ENCODE peak calls at places on chromosomes 6 and 20, in seven cellular contexts. W is neuronal stem cell, J is IMR-90, Z is mesendoderm, A is mesenchymal stem cell, M is H1, T is H9. F is an unnamed sample.

GRCh38 chr20:58647162-58647813 is 3.8 kb upstream of the STX16 start:
- DNase-seq in W (no peak), J (no peak), Z (no peak), A (no peak), M (peak; percentile 19), T (no peak), F (no peak)

GRCh38 chr20:42795399-42795798 is 394.3 kb downstream of the PTPRT start:
- DNase-seq in W (no peak), J (no peak), Z (no peak), A (no peak), M (no peak), T (no peak), F (no peak)

GRCh38 chr6:89834884-89835792 is 5.5 kb downstream of the CASP8AP2 start:
- DNase-seq in W (no peak), J (peak; percentile 41), Z (no peak), A (no peak), M (no peak), T (no peak), F (peak; percentile 67)

GRCh38 chr6:147058786-147059434 is 145.3 kb upstream of the STXBP5 start:
- DNase-seq in W (no peak), J (peak; percentile 6), Z (no peak), A (no peak), M (no peak), T (no peak), F (peak; percentile 42)

GRCh38 chr6:158784505-158784904 is 34.7 kb downstream of the EZR start:
- DNase-seq in W (no peak), J (peak; percentile 70), Z (peak; percentile 84), A (no peak), M (no peak), T (no peak), F (peak; percentile 65)

GRCh38 chr6:52376763-52377162 is 14.8 kb downstream of the PAQR8 start:
- DNase-seq in W (no peak), J (no peak), Z (no peak), A (no peak), M (no peak), T (no peak), F (no peak)

GRCh38 chr6:170049641-170050491 is 241.0 kb downstream of the DLL1 start:
- DNase-seq in W (no peak), J (peak; percentile 50), Z (no peak), A (peak; percentile 87), M (no peak), T (no peak), F (peak; percentile 36)

GRCh38 chr6:143746202-143747119 is 68.7 kb downstream of the PHACTR2 start:
- DNase-seq in W (no peak), J (no peak), Z (peak; percentile 47), A (no peak), M (peak; percentile 73), T (peak; percentile 90), F (no peak)

GRCh38 chr6:165961236-165961751 is 206.4 kb downstream of the TBXT start:
- DNase-seq in W (no peak), J (no peak), Z (no peak), A (no peak), M (no peak), T (no peak), F (no peak)

GRCh38 chr20:4571759-4572531 is 149.8 kb upstream of the PRND start:
- DNase-seq in W (no peak), J (peak; percentile 39), Z (no peak), A (no peak), M (no peak), T (no peak), F (no peak)

GRCh38 chr6:168318579-168319278 is 848 bp downstream of the DACT2 start:
- DNase-seq in W (no peak), J (no peak), Z (no peak), A (no peak), M (no peak), T (no peak), F (peak; percentile 36)

GRCh38 chr6:28274888-28275287 is 6.5 kb upstream of the PGBD1 start:
- DNase-seq in W (no peak), J (no peak), Z (no peak), A (no peak), M (no peak), T (no peak), F (no peak)

GRCh38 chr6:135012764-135013163 is 41.9 kb downstream of the HBS1L start:
- DNase-seq in W (no peak), J (peak; percentile 84), Z (peak; percentile 6), A (no peak), M (no peak), T (no peak), F (no peak)

GRCh38 chr20:44031001-44031574 is 116.4 kb downstream of the TOX2 start:
- DNase-seq in W (no peak), J (no peak), Z (no peak), A (no peak), M (no peak), T (no peak), F (no peak)

GRCh38 chr20:35166242-35166830 is 5.5 kb upstream of the PROCR start:
- DNase-seq in W (no peak), J (no peak), Z (no peak), A (peak; percentile 6), M (peak; percentile 62), T (no peak), F (no peak)

GRCh38 chr6:8170754-8171153 is 68.4 kb upstream of the EEF1E1 start:
- DNase-seq in W (no peak), J (no peak), Z (peak; percentile 89), A (no peak), M (no peak), T (no peak), F (no peak)

DNA sequence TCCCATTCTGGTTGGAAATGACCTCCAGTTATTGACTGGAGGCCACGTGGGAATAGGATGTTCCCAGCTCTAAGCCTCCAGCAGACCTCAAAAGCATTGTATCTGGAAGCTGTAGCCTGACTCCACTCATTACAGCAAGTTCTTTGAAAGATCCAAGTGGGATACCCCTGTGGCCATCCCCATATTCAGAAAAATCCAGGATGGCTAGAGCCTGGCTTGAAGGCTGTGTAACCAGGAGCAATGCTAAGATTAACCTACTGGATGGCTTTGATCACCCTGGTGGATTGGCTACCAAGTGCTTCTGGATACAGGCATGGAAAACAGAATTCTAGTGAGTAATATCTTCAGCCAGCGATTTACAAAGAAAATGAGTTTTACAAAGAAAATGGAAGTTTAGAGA is 151.2 kb downstream of the ADGRG6 start:
- DNase-seq in W (no peak), J (no peak), Z (no peak), A (no peak), M (no peak), T (no peak), F (no peak)
- H3K18ac ChIP-seq in W (no peak overlapping the region), J (no peak overlapping the region), Z (no peak overlapping the region), A (no peak overlapping the region), M (no peak overlapping the region), T (no peak overlapping the region), F (no peak overlapping the region)

DNA sequence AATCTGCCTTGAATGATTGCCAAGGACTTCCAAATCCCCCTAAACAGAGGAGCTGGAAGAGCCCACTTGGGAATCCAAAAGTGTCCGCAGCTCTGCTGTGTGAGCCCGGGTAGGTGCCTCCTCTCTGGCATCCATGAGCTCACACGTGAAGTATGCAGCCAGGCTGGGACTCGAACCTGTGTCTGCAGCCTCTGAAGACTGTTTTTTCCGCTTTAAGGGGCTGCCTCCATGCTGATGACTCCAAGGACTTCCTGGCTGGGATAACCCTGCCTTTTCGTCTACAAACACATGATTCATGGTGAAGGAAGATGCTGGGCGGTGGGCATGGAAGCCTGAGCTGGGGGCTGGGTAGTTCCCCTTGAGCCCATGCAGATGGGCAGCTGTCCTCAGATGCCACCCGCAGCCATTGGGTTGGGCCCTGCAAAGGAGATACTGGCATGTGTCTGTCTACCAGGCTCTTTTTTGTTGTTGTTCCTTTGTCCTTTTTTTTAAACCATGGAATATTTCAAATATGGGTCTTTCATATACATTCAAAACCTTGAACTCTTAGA is 25.4 kb upstream of the CSNK2A1 start:
- DNase-seq in W (no peak), J (no peak), Z (peak; percentile 71), A (no peak), M (no peak), T (no peak), F (no peak)
- H3K18ac ChIP-seq in W (peak overlapping the region; percentile 15), J (no peak overlapping the region), Z (no peak overlapping the region), A (no peak overlapping the region), M (no peak overlapping the region), T (no peak overlapping the region), F (no peak overlapping the region)

GRCh38 chr6:2581611-2582010 is 169.1 kb downstream of the MYLK4 start:
- DNase-seq in W (no peak), J (no peak), Z (peak; percentile 60), A (no peak), M (no peak), T (no peak), F (no peak)

GRCh38 chr6:2579241-2579761 is 171.4 kb downstream of the MYLK4 start:
- DNase-seq in W (no peak), J (peak; percentile 46), Z (no peak), A (peak; percentile 15), M (no peak), T (no peak), F (no peak)

GRCh38 chr6:2579789-2580570 is 170.7 kb downstream of the MYLK4 start:
- DNase-seq in W (no peak), J (no peak), Z (no peak), A (no peak), M (no peak), T (no peak), F (no peak)

GRCh38 chr6:2582268-2582667 is 168.5 kb downstream of the MYLK4 start:
- DNase-seq in W (no peak), J (no peak), Z (no peak), A (no peak), M (no peak), T (no peak), F (no peak)

DNA sequence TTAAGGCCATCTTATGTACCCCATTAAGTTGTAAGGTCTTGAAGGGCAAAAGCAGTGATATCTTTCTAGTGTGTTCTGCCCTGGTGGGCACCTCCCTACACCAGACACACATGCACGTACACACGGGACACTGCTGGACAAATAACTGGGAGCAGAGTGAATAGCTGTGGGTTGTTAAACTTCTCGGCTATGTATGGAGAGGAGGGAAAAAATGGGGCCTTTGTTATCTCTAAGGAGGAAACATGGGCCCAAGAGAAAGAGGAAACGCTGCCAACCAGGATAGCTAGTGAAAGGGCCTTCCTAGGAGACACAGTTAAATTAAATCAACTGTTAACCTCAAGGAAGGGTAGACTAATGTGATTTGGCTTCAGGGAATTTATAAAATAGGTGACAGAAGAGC is 169.7 kb downstream of the MYLK4 start:
- DNase-seq in W (no peak), J (no peak), Z (no peak), A (no peak), M (no peak), T (no peak), F (no peak)
- H3K18ac ChIP-seq in W (no peak overlapping the region), J (no peak overlapping the region), Z (peak overlapping the region; percentile 44), A (no peak overlapping the region), M (no peak overlapping the region), T (no peak overlapping the region), F (no peak overlapping the region)

GRCh38 chr6:22964334-22964733 is 395.0 kb downstream of the HDGFL1 start:
- DNase-seq in W (no peak), J (no peak), Z (no peak), A (no peak), M (no peak), T (no peak), F (no peak)

GRCh38 chr6:22970004-22970403 is 400.6 kb downstream of the HDGFL1 start:
- DNase-seq in W (no peak), J (no peak), Z (no peak), A (no peak), M (no peak), T (no peak), F (no peak)

DNA sequence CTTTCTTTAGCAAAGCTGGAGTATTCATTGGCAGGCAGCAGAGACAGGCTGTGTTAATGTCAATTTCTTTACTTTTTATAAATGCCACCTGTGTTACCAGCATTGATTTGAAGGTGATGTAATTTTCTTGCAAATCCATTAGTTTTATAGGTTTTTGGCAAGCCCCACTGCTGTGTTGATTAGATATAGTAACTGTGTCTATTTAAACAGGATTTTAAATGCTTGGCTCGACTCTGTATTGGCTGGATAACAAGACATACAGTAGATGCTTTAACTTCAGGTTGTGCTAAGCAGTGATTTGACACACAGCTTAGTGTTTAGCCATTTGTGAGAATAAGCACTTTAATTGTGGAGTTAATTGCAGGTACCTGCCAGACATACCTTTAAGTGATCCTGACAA is 397.3 kb downstream of the HDGFL1 start:
- DNase-seq in W (no peak), J (no peak), Z (no peak), A (no peak), M (no peak), T (no peak), F (no peak)
- H3K18ac ChIP-seq in W (no peak overlapping the region), J (no peak overlapping the region), Z (no peak overlapping the region), A (no peak overlapping the region), M (no peak overlapping the region), T (no peak overlapping the region), F (no peak overlapping the region)

F was measured in trophoblast cell.